ENCODE peak calls at places on chromosomes 7 and 10, in ten cellular contexts. One of them, this sample, is unnamed.

GRCh38 chr10:6204341-6205191 is 1.8 kb downstream of the PFKFB3 start:
- DNase-seq in effector memory CD4-positive, alpha-beta T cell: no peak
- DNase-seq in left ventricle myocardium inferior: peak; percentile 53
- DNase-seq in heart left ventricle: peak; percentile 69
- DNase-seq in dorsolateral prefrontal cortex: no peak
- DNase-seq in hepatocyte: peak; percentile 77
- DNase-seq in transverse colon: peak; percentile 32
- DNase-seq in upper lobe of left lung: peak; percentile 89
- DNase-seq in BJ: no peak
- DNase-seq in thoracic aorta: no peak
- DNase-seq in this sample: peak; percentile 65

GRCh38 chr7:8423057-8423456 is 10.4 kb upstream of the NXPH1 start:
- DNase-seq in dorsolateral prefrontal cortex: no peak
- DNase-seq in left ventricle myocardium inferior: no peak
- DNase-seq in hepatocyte: no peak
- DNase-seq in transverse colon: no peak
- DNase-seq in upper lobe of left lung: no peak
- DNase-seq in thoracic aorta: no peak
- DNase-seq in BJ: no peak
- DNase-seq in effector memory CD4-positive, alpha-beta T cell: no peak
- DNase-seq in heart left ventricle: no peak
- DNase-seq in this sample: no peak

GRCh38 chr7:44912775-44913347 is 27.5 kb upstream of the PURB start:
- DNase-seq in hepatocyte: peak; percentile 26
- DNase-seq in heart left ventricle: no peak
- DNase-seq in dorsolateral prefrontal cortex: no peak
- DNase-seq in transverse colon: no peak
- DNase-seq in thoracic aorta: no peak
- DNase-seq in BJ: no peak
- DNase-seq in upper lobe of left lung: no peak
- DNase-seq in effector memory CD4-positive, alpha-beta T cell: no peak
- DNase-seq in left ventricle myocardium inferior: no peak
- DNase-seq in this sample: peak; percentile 83

GRCh38 chr7:2120251-2120660 is 112.5 kb downstream of the MAD1L1 start:
- DNase-seq in transverse colon: no peak
- DNase-seq in dorsolateral prefrontal cortex: no peak
- DNase-seq in upper lobe of left lung: peak; percentile 67
- DNase-seq in left ventricle myocardium inferior: no peak
- DNase-seq in BJ: no peak
- DNase-seq in effector memory CD4-positive, alpha-beta T cell: no peak
- DNase-seq in thoracic aorta: no peak
- DNase-seq in hepatocyte: no peak
- DNase-seq in heart left ventricle: no peak
- DNase-seq in this sample: no peak

GRCh38 chr7:100942038-100942774 is 7.1 kb upstream of the MUC3A start:
- DNase-seq in transverse colon: peak; percentile 42
- DNase-seq in BJ: peak; percentile 27
- DNase-seq in effector memory CD4-positive, alpha-beta T cell: no peak
- DNase-seq in hepatocyte: no peak
- DNase-seq in left ventricle myocardium inferior: no peak
- DNase-seq in thoracic aorta: no peak
- DNase-seq in upper lobe of left lung: no peak
- DNase-seq in dorsolateral prefrontal cortex: no peak
- DNase-seq in heart left ventricle: no peak
- DNase-seq in this sample: no peak

GRCh38 chr10:48811917-48812316 is 127.2 kb downstream of the WDFY4 start:
- DNase-seq in transverse colon: no peak
- DNase-seq in left ventricle myocardium inferior: no peak
- DNase-seq in heart left ventricle: no peak
- DNase-seq in hepatocyte: no peak
- DNase-seq in upper lobe of left lung: no peak
- DNase-seq in BJ: no peak
- DNase-seq in effector memory CD4-positive, alpha-beta T cell: no peak
- DNase-seq in thoracic aorta: no peak
- DNase-seq in dorsolateral prefrontal cortex: no peak
- DNase-seq in this sample: no peak

GRCh38 chr7:2405601-2406345 is 2.4 kb downstream of the CHST12 start:
- DNase-seq in BJ: no peak
- DNase-seq in effector memory CD4-positive, alpha-beta T cell: peak; percentile 54
- DNase-seq in upper lobe of left lung: peak; percentile 43
- DNase-seq in dorsolateral prefrontal cortex: no peak
- DNase-seq in hepatocyte: no peak
- DNase-seq in left ventricle myocardium inferior: no peak
- DNase-seq in heart left ventricle: no peak
- DNase-seq in thoracic aorta: no peak
- DNase-seq in transverse colon: peak; percentile 61
- DNase-seq in this sample: no peak

GRCh38 chr7:17989546-17989945 is 38.1 kb downstream of the PRPS1L1 start:
- DNase-seq in transverse colon: peak; percentile 48
- DNase-seq in upper lobe of left lung: no peak
- DNase-seq in thoracic aorta: no peak
- DNase-seq in left ventricle myocardium inferior: no peak
- DNase-seq in hepatocyte: no peak
- DNase-seq in dorsolateral prefrontal cortex: no peak
- DNase-seq in effector memory CD4-positive, alpha-beta T cell: no peak
- DNase-seq in BJ: no peak
- DNase-seq in heart left ventricle: no peak
- DNase-seq in this sample: no peak

GRCh38 chr7:90709501-90710465 is 113.7 kb downstream of the CDK14 start:
- DNase-seq in thoracic aorta: no peak
- DNase-seq in hepatocyte: peak; percentile 20
- DNase-seq in transverse colon: no peak
- DNase-seq in effector memory CD4-positive, alpha-beta T cell: no peak
- DNase-seq in dorsolateral prefrontal cortex: no peak
- DNase-seq in upper lobe of left lung: no peak
- DNase-seq in BJ: no peak
- DNase-seq in left ventricle myocardium inferior: no peak
- DNase-seq in heart left ventricle: no peak
- DNase-seq in this sample: peak; percentile 58

GRCh38 chr10:44402465-44403205 is 17.7 kb upstream of the CXCL12 start:
- DNase-seq in effector memory CD4-positive, alpha-beta T cell: no peak
- DNase-seq in heart left ventricle: no peak
- DNase-seq in BJ: no peak
- DNase-seq in hepatocyte: no peak
- DNase-seq in transverse colon: no peak
- DNase-seq in left ventricle myocardium inferior: no peak
- DNase-seq in upper lobe of left lung: no peak
- DNase-seq in dorsolateral prefrontal cortex: no peak
- DNase-seq in thoracic aorta: no peak
- DNase-seq in this sample: no peak

GRCh38 chr10:128027822-128028507 is 98.3 kb downstream of the MKI67 start:
- DNase-seq in dorsolateral prefrontal cortex: no peak
- DNase-seq in hepatocyte: no peak
- DNase-seq in effector memory CD4-positive, alpha-beta T cell: no peak
- DNase-seq in BJ: no peak
- DNase-seq in left ventricle myocardium inferior: no peak
- DNase-seq in upper lobe of left lung: peak; percentile 51
- DNase-seq in thoracic aorta: no peak
- DNase-seq in transverse colon: no peak
- DNase-seq in heart left ventricle: no peak
- DNase-seq in this sample: no peak

DNA sequence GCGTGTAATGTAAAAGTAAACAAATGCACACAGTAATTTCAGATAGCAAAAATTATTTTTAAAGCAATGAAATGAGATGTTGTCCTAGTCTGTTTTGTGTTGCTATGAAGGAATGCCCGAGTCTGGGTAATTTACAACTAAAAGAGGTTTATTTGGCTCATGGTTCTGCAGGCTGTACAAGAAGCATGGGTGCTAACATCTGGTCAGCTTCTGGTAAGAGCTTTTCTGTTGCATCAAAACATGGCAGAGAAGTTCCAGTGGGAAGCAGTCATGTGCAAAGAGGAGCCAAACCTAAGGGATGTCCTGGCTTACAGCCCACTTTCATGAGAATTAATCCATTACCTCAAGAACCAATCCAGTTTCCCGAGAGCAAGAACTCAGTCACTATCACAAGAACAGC is 62.9 kb upstream of the MNX1 start:
- DNase-seq in transverse colon: no peak
- DNase-seq in upper lobe of left lung: no peak
- DNase-seq in heart left ventricle: no peak
- DNase-seq in effector memory CD4-positive, alpha-beta T cell: no peak
- DNase-seq in hepatocyte: no peak
- DNase-seq in BJ: no peak
- DNase-seq in thoracic aorta: no peak
- DNase-seq in left ventricle myocardium inferior: no peak
- DNase-seq in dorsolateral prefrontal cortex: no peak
- DNase-seq in this sample: no peak
- H3K4me3 ChIP-seq in transverse colon: no peak overlapping the region
- H3K4me3 ChIP-seq in upper lobe of left lung: no peak overlapping the region
- H3K4me3 ChIP-seq in heart left ventricle: no peak overlapping the region
- H3K4me3 ChIP-seq in effector memory CD4-positive, alpha-beta T cell: no peak overlapping the region
- H3K4me3 ChIP-seq in hepatocyte: no peak overlapping the region
- H3K4me3 ChIP-seq in BJ: no peak overlapping the region
- H3K4me3 ChIP-seq in thoracic aorta: no peak overlapping the region
- H3K4me3 ChIP-seq in left ventricle myocardium inferior: no peak overlapping the region
- H3K4me3 ChIP-seq in dorsolateral prefrontal cortex: no peak overlapping the region
- H3K4me3 ChIP-seq in this sample: no peak overlapping the region

GRCh38 chr7:142618655-142619351 is 130.5 kb upstream of the PRSS1 start:
- DNase-seq in left ventricle myocardium inferior: no peak
- DNase-seq in transverse colon: no peak
- DNase-seq in BJ: no peak
- DNase-seq in effector memory CD4-positive, alpha-beta T cell: no peak
- DNase-seq in dorsolateral prefrontal cortex: no peak
- DNase-seq in hepatocyte: no peak
- DNase-seq in thoracic aorta: no peak
- DNase-seq in upper lobe of left lung: no peak
- DNase-seq in heart left ventricle: no peak
- DNase-seq in this sample: no peak
- H3K27me3 ChIP-seq in left ventricle myocardium inferior: peaks cover 85% of the 10 kb centered on the region
- H3K27me3 ChIP-seq in transverse colon: peaks cover 16% of the 10 kb centered on the region
- H3K27me3 ChIP-seq in BJ: no peaks in the 10 kb centered on the region
- H3K27me3 ChIP-seq in effector memory CD4-positive, alpha-beta T cell: no peaks in the 10 kb centered on the region
- H3K27me3 ChIP-seq in dorsolateral prefrontal cortex: no peaks in the 10 kb centered on the region
- H3K27me3 ChIP-seq in hepatocyte: peaks cover 8% of the 10 kb centered on the region
- H3K27me3 ChIP-seq in thoracic aorta: no peaks in the 10 kb centered on the region
- H3K27me3 ChIP-seq in upper lobe of left lung: no peaks in the 10 kb centered on the region
- H3K27me3 ChIP-seq in heart left ventricle: peaks cover 14% of the 10 kb centered on the region
- H3K27me3 ChIP-seq in this sample: no peaks in the 10 kb centered on the region

DNA sequence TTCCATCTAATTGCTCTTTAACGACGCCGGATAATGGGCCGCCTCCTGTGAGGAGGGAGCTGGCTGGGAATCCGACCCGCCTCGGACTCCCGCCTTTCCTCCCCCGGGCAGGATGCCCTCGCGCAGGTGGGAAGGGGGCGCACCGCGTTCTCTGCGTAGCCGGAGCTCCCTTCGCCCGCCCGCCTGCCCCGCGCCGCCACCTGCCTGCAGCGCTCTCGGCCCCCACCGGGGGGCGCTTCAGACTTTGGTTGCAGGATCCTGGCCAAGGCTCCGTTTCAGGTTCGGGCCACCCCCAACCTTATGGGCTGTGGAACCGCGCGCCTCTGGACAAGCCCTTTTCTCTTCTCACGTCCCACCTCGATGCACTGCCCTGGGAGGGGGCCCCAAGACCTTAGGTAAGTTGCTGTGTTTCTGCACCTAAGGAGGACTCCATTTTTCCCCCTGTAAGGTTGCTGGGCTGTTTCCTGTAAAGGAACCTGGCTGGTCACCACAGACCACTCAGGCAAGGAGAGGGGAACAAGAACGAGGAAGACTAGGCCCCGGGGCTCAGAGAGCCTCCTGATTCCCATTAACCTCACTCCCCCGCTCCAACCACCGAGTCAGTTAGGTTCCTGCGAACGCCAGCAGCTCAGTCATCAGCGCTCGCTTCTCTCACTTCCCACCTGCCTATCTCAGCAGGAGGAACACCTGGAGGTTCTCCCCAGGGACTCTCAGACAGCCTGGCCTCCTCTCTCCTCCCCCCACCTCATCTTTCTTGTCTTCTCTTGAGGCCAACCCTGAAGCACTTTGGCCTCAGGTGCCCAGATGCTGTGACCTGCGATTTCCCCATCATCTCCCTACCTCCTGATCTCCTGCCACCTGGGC is 11.4 kb upstream of the KAZALD1 start:
- DNase-seq in upper lobe of left lung: peak; percentile 95
- DNase-seq in heart left ventricle: peak; percentile 38
- DNase-seq in left ventricle myocardium inferior: peak; percentile 49
- DNase-seq in dorsolateral prefrontal cortex: peak; percentile 57
- DNase-seq in BJ: no peak
- DNase-seq in thoracic aorta: no peak
- DNase-seq in effector memory CD4-positive, alpha-beta T cell: peak; percentile 54
- DNase-seq in transverse colon: peak; percentile 77
- DNase-seq in hepatocyte: peak; percentile 77
- DNase-seq in this sample: peak; percentile 74
- H3K4me3 ChIP-seq in upper lobe of left lung: peak overlapping the region; percentile 18
- H3K4me3 ChIP-seq in heart left ventricle: no peak overlapping the region
- H3K4me3 ChIP-seq in left ventricle myocardium inferior: peak overlapping the region; percentile 30
- H3K4me3 ChIP-seq in dorsolateral prefrontal cortex: no peak overlapping the region
- H3K4me3 ChIP-seq in BJ: peak overlapping the region; percentile 18
- H3K4me3 ChIP-seq in thoracic aorta: peak overlapping the region; percentile 47
- H3K4me3 ChIP-seq in effector memory CD4-positive, alpha-beta T cell: peak overlapping the region; percentile 19
- H3K4me3 ChIP-seq in transverse colon: no peak overlapping the region
- H3K4me3 ChIP-seq in hepatocyte: no peak overlapping the region
- H3K4me3 ChIP-seq in this sample: no peak overlapping the region

GRCh38 chr7:128921866-128922440 is 11.4 kb upstream of the KCP start:
- DNase-seq in transverse colon: no peak
- DNase-seq in thoracic aorta: no peak
- DNase-seq in dorsolateral prefrontal cortex: no peak
- DNase-seq in upper lobe of left lung: no peak
- DNase-seq in BJ: no peak
- DNase-seq in heart left ventricle: no peak
- DNase-seq in effector memory CD4-positive, alpha-beta T cell: no peak
- DNase-seq in hepatocyte: no peak
- DNase-seq in left ventricle myocardium inferior: no peak
- DNase-seq in this sample: no peak

GRCh38 chr7:128920913-128921582 is 10.5 kb upstream of the KCP start:
- DNase-seq in BJ: no peak
- DNase-seq in hepatocyte: no peak
- DNase-seq in effector memory CD4-positive, alpha-beta T cell: no peak
- DNase-seq in thoracic aorta: no peak
- DNase-seq in transverse colon: no peak
- DNase-seq in dorsolateral prefrontal cortex: no peak
- DNase-seq in left ventricle myocardium inferior: no peak
- DNase-seq in heart left ventricle: peak; percentile 26
- DNase-seq in upper lobe of left lung: no peak
- DNase-seq in this sample: no peak

GRCh38 chr7:128919241-128919640 is 8.7 kb upstream of the KCP start:
- DNase-seq in transverse colon: no peak
- DNase-seq in heart left ventricle: no peak
- DNase-seq in hepatocyte: no peak
- DNase-seq in upper lobe of left lung: no peak
- DNase-seq in left ventricle myocardium inferior: no peak
- DNase-seq in BJ: no peak
- DNase-seq in dorsolateral prefrontal cortex: no peak
- DNase-seq in thoracic aorta: no peak
- DNase-seq in effector memory CD4-positive, alpha-beta T cell: no peak
- DNase-seq in this sample: no peak

GRCh38 chr7:128918266-128918665 is 7.8 kb upstream of the KCP start:
- DNase-seq in effector memory CD4-positive, alpha-beta T cell: no peak
- DNase-seq in heart left ventricle: no peak
- DNase-seq in dorsolateral prefrontal cortex: no peak
- DNase-seq in left ventricle myocardium inferior: no peak
- DNase-seq in transverse colon: no peak
- DNase-seq in thoracic aorta: no peak
- DNase-seq in upper lobe of left lung: no peak
- DNase-seq in BJ: no peak
- DNase-seq in hepatocyte: no peak
- DNase-seq in this sample: no peak

GRCh38 chr7:128919881-128920789 is 9.6 kb upstream of the KCP start:
- DNase-seq in thoracic aorta: no peak
- DNase-seq in BJ: no peak
- DNase-seq in hepatocyte: no peak
- DNase-seq in transverse colon: no peak
- DNase-seq in heart left ventricle: peak; percentile 8
- DNase-seq in effector memory CD4-positive, alpha-beta T cell: no peak
- DNase-seq in dorsolateral prefrontal cortex: no peak
- DNase-seq in left ventricle myocardium inferior: no peak
- DNase-seq in upper lobe of left lung: no peak
- DNase-seq in this sample: no peak
- H3K27me3 ChIP-seq in thoracic aorta: no peaks in the 10 kb centered on the region
- H3K27me3 ChIP-seq in BJ: peaks cover 34% of the 10 kb centered on the region
- H3K27me3 ChIP-seq in hepatocyte: peaks cover 63% of the 10 kb centered on the region
- H3K27me3 ChIP-seq in transverse colon: peaks cover 42% of the 10 kb centered on the region
- H3K27me3 ChIP-seq in heart left ventricle: peaks cover 30% of the 10 kb centered on the region
- H3K27me3 ChIP-seq in effector memory CD4-positive, alpha-beta T cell: peaks cover 4% of the 10 kb centered on the region
- H3K27me3 ChIP-seq in dorsolateral prefrontal cortex: peaks cover 10% of the 10 kb centered on the region
- H3K27me3 ChIP-seq in left ventricle myocardium inferior: peaks cover 89% of the 10 kb centered on the region
- H3K27me3 ChIP-seq in upper lobe of left lung: peaks cover 17% of the 10 kb centered on the region
- H3K27me3 ChIP-seq in this sample: no peaks in the 10 kb centered on the region

This sample was measured in body of pancreas.